ENCODE peak calls at places on chromosomes 1 and 21, in four cellular contexts. E is GM12892, N is K562, C is HepG2. A is an unnamed sample.

GRCh38 chr1:203656796-203657620 is 30.4 kb downstream of the ATP2B4 start:
- DNase-seq in E (no peak), N (no peak), C (no peak), A (no peak)

GRCh38 chr1:230047114-230047865 is 19.7 kb upstream of the GALNT2 start:
- DNase-seq in E (no peak), N (no peak), C (no peak), A (no peak)

GRCh38 chr1:235012436-235013210 is 116.0 kb downstream of the TOMM20 start:
- DNase-seq in E (no peak), N (no peak), C (no peak), A (no peak)

GRCh38 chr1:32291145-32291707 is 657 bp upstream of the HDAC1 start:
- DNase-seq in E (no peak), N (no peak), C (peak; percentile 30), A (no peak)

GRCh38 chr1:47681735-47682134 is 243.9 kb downstream of the FOXD2 start:
- DNase-seq in E (no peak), N (no peak), C (no peak), A (no peak)

GRCh38 chr1:193143285-193143684 is 21.5 kb downstream of the CDC73 start:
- DNase-seq in E (no peak), N (no peak), C (no peak), A (no peak)

GRCh38 chr1:78718566-78718965 is 68.9 kb downstream of the IFI44 start:
- DNase-seq in E (no peak), N (no peak), C (no peak), A (no peak)

GRCh38 chr21:37593015-37593414 is 226.4 kb downstream of the DYRK1A start:
- DNase-seq in E (no peak), N (no peak), C (no peak), A (no peak)

GRCh38 chr1:23357112-23357908 is 12.3 kb downstream of the ZNF436 start:
- DNase-seq in E (no peak), N (no peak), C (no peak), A (no peak)

GRCh38 chr1:156414440-156415064 is 45.5 kb downstream of the RHBG start:
- DNase-seq in E (no peak), N (peak; percentile 78), C (no peak), A (no peak)

GRCh38 chr1:169085911-169086310 is 20.6 kb upstream of the ATP1B1 start:
- DNase-seq in E (no peak), N (no peak), C (no peak), A (no peak)
- TF ChIP-seq TAF1 in E (no peak), N (no peak), C (no peak), A (no peak)

GRCh38 chr21:35212393-35213127 is 163.5 kb upstream of the RUNX1 start:
- DNase-seq in E (no peak), N (no peak), C (no peak), A (no peak)
- TF ChIP-seq TAF1 in E (no peak), N (no peak), C (no peak), A (no peak)

GRCh38 chr1:72326494-72326893 is 44.2 kb upstream of the NEGR1 start:
- DNase-seq in E (no peak), N (no peak), C (no peak), A (no peak)
- TF ChIP-seq TAF1 in E (no peak), N (no peak), C (no peak), A (no peak)

DNA sequence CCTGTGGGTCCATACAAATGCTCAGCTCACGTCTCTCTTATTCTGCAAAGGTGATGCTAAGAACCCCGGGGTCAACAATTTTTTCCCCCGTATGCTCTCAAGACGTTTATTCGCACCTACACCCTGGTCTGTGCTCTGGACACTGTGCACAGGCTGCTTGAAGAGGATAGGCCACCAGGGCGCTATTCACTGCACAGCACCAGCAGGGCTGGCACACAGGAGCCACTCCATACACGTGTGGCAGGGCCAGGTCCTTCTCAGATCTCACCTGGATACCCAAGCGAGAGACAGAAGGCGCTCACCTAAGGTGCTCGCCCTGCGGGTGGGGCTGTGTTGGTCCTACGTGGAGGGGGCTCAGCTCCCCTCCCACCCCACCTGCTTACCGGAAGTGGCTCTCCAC is 16.7 kb downstream of the TMEM63A start:
- DNase-seq in E (no peak), N (no peak), C (no peak), A (no peak)
- TF ChIP-seq TAF1 in E (no peak), N (no peak), C (no peak), A (no peak)

DNA sequence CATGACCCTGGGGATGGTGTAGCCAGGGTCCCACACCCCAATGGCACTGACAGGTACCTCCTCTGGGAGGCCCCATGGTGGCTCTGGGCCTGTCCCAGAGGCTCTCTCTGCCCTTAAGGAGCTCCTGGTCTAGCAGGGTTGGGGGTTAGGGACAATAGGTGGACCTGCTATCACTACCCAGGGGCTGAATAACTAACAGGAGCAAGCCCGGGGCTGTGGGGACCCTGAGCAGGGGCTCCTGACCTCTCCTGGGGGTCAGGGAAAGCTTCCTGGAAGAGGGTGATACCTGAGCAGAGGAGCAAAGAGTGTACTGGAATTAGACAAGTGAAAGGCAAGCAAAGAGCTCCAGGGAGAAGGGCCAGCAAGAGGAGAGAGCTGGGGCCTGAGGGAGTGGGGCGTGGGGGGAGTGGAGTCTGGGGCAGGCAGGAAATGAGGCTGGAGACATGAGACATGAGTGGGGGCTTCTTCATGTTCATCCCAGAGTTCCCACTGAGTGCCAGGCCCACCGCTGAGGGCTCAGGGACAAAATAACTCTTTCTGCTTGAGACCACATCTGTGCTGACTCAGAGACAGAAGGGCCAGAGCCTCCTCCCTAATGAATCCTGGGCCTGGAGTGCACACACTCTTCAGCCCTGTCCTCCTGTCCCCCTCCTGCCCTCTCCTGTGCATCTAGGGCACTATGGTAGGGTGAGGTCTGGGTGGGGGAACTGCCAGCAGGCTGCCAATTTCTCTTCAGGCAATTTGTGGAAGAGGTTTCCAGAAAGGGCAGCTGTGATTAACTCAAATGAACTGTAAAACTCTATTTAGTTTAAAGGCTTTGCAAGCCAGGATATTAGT is 517.7 kb downstream of the PTPRU start:
- DNase-seq in E (no peak), N (no peak), C (no peak), A (no peak)
- TF ChIP-seq TAF1 in E (no peak), N (no peak), C (no peak), A (no peak)

GRCh38 chr1:222890702-222891101 is 75.9 kb downstream of the DISP1 start:
- DNase-seq in E (no peak), N (no peak), C (no peak), A (no peak)

GRCh38 chr1:222891578-222891977 is 76.7 kb downstream of the DISP1 start:
- DNase-seq in E (no peak), N (no peak), C (no peak), A (no peak)

GRCh38 chr1:222893255-222893654 is 78.4 kb downstream of the DISP1 start:
- DNase-seq in E (no peak), N (no peak), C (no peak), A (no peak)

GRCh38 chr1:222894331-222894730 is 79.5 kb downstream of the DISP1 start:
- DNase-seq in E (no peak), N (no peak), C (peak; percentile 11), A (no peak)

GRCh38 chr1:222892137-222892763 is 77.4 kb downstream of the DISP1 start:
- DNase-seq in E (no peak), N (no peak), C (peak; percentile 36), A (no peak)
- TF ChIP-seq TAF1 in E (no peak), N (no peak), C (no peak), A (no peak)

DNA sequence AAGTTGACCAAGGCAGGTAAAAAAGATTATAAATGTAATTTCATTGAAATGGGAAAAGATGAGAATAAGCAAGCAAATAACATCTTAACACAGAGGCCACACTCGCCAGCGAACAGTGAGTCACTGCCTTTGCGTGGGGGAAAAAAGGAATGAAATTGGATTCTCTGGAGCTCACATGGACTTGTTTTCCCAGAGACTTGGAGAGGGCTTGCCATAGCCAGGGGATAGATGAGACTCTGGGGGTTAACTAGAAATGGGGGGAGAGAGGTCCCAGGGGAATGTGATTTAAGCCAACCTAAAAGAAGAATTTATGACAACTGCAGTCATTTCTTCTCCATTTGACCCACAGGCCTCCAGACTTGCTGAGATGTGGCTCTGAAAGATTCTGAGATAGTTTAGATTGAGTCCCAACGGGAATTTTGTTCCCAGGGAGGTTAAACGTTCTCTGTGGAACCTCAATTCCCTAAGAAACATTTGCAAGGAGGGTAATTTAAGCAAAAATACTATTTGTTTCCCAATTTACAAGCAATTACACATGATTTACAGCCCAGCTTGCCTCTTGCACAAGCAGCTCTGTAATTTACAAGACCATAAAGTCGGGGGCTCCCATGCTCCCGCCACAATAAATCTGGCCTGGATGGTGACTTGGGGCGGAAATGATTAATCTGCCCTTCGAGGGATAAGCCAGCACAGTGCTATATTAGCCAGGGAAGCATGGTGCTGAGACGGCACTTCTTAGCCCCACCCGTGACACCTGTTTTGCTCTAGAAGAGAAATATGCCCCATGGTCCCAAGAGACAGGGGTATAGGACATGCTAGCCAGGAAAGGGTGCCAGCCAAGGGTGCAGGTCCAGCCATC is 68.8 kb downstream of the GRIK3 start:
- DNase-seq in E (no peak), N (no peak), C (no peak), A (no peak)
- TF ChIP-seq TAF1 in E (no peak), N (no peak), C (no peak), A (no peak)

GRCh38 chr1:2229032-2229920 is 1.2 kb downstream of the SKI start:
- DNase-seq in E (peak; percentile 66), N (no peak), C (no peak), A (no peak)
- TF ChIP-seq TAF1 in E (no peak), N (no peak), C (peak; percentile 59), A (no peak)

A was measured in GM12891.